ENCODE peak calls at places on chromosomes 12 and 14, in eight cellular contexts. One of them, this sample, is unnamed.

GRCh38 chr14:84409435-84409834 is 1120.5 kb upstream of the FLRT2 start:
- DNase-seq in foreskin fibroblast: peak; percentile 8
- DNase-seq in epithelial cell of proximal tubule: no peak
- DNase-seq in body of pancreas: no peak
- DNase-seq in HFF-Myc: no peak
- DNase-seq in tibial artery: no peak
- DNase-seq in ascending aorta: no peak
- DNase-seq in HepG2: no peak
- DNase-seq in this sample: no peak

GRCh38 chr12:79883216-79883615 is 51.7 kb downstream of the PPP1R12A start:
- DNase-seq in HepG2: no peak
- DNase-seq in foreskin fibroblast: no peak
- DNase-seq in epithelial cell of proximal tubule: no peak
- DNase-seq in body of pancreas: no peak
- DNase-seq in ascending aorta: no peak
- DNase-seq in tibial artery: no peak
- DNase-seq in HFF-Myc: no peak
- DNase-seq in this sample: no peak

GRCh38 chr14:50039734-50040400 is 76.5 kb downstream of the VCPKMT start:
- DNase-seq in body of pancreas: no peak
- DNase-seq in HepG2: peak; percentile 39
- DNase-seq in HFF-Myc: no peak
- DNase-seq in ascending aorta: no peak
- DNase-seq in foreskin fibroblast: no peak
- DNase-seq in epithelial cell of proximal tubule: no peak
- DNase-seq in tibial artery: peak; percentile 74
- DNase-seq in this sample: no peak

GRCh38 chr12:68310370-68310769 is 21.8 kb downstream of the MDM1 start:
- DNase-seq in ascending aorta: no peak
- DNase-seq in HepG2: no peak
- DNase-seq in HFF-Myc: peak; percentile 51
- DNase-seq in foreskin fibroblast: peak; percentile 85
- DNase-seq in body of pancreas: no peak
- DNase-seq in tibial artery: no peak
- DNase-seq in epithelial cell of proximal tubule: no peak
- DNase-seq in this sample: no peak

GRCh38 chr14:73965206-73965605 is 15.1 kb downstream of the COQ6 start:
- DNase-seq in epithelial cell of proximal tubule: no peak
- DNase-seq in ascending aorta: no peak
- DNase-seq in tibial artery: no peak
- DNase-seq in HepG2: no peak
- DNase-seq in foreskin fibroblast: no peak
- DNase-seq in body of pancreas: no peak
- DNase-seq in HFF-Myc: no peak
- DNase-seq in this sample: no peak

GRCh38 chr12:10849425-10849878 is at the start of gene PRR4:
- DNase-seq in HepG2: no peak
- DNase-seq in HFF-Myc: no peak
- DNase-seq in foreskin fibroblast: no peak
- DNase-seq in body of pancreas: no peak
- DNase-seq in ascending aorta: no peak
- DNase-seq in tibial artery: no peak
- DNase-seq in epithelial cell of proximal tubule: no peak
- DNase-seq in this sample: no peak

GRCh38 chr12:53424626-53425514 is 1.2 kb downstream of the AMHR2 start:
- DNase-seq in HFF-Myc: no peak
- DNase-seq in body of pancreas: peak; percentile 77
- DNase-seq in HepG2: no peak
- DNase-seq in foreskin fibroblast: no peak
- DNase-seq in ascending aorta: no peak
- DNase-seq in tibial artery: no peak
- DNase-seq in epithelial cell of proximal tubule: no peak
- DNase-seq in this sample: no peak

GRCh38 chr14:89466460-89466859 is 49.4 kb upstream of the FOXN3 start:
- DNase-seq in ascending aorta: no peak
- DNase-seq in body of pancreas: peak; percentile 6
- DNase-seq in tibial artery: no peak
- DNase-seq in HepG2: no peak
- DNase-seq in foreskin fibroblast: no peak
- DNase-seq in epithelial cell of proximal tubule: no peak
- DNase-seq in HFF-Myc: no peak
- DNase-seq in this sample: no peak

GRCh38 chr14:34211732-34212131 is 250.3 kb downstream of the SPTSSA start:
- DNase-seq in body of pancreas: no peak
- DNase-seq in HFF-Myc: no peak
- DNase-seq in foreskin fibroblast: no peak
- DNase-seq in HepG2: no peak
- DNase-seq in epithelial cell of proximal tubule: peak; percentile 81
- DNase-seq in tibial artery: no peak
- DNase-seq in ascending aorta: no peak
- DNase-seq in this sample: peak; percentile 47

GRCh38 chr12:30939234-30939633 is 12.7 kb downstream of the TSPAN11 start:
- DNase-seq in epithelial cell of proximal tubule: no peak
- DNase-seq in foreskin fibroblast: no peak
- DNase-seq in ascending aorta: no peak
- DNase-seq in HFF-Myc: no peak
- DNase-seq in body of pancreas: no peak
- DNase-seq in HepG2: no peak
- DNase-seq in tibial artery: peak; percentile 19
- DNase-seq in this sample: no peak

GRCh38 chr12:111826316-111826715 is 15.7 kb upstream of the MAPKAPK5 start:
- DNase-seq in HepG2: no peak
- DNase-seq in HFF-Myc: no peak
- DNase-seq in epithelial cell of proximal tubule: no peak
- DNase-seq in body of pancreas: no peak
- DNase-seq in tibial artery: no peak
- DNase-seq in foreskin fibroblast: peak; percentile 12
- DNase-seq in ascending aorta: no peak
- DNase-seq in this sample: no peak

GRCh38 chr14:38121280-38121679 is 86.4 kb upstream of the SSTR1 start:
- DNase-seq in epithelial cell of proximal tubule: no peak
- DNase-seq in foreskin fibroblast: no peak
- DNase-seq in HFF-Myc: no peak
- DNase-seq in body of pancreas: no peak
- DNase-seq in HepG2: no peak
- DNase-seq in tibial artery: no peak
- DNase-seq in ascending aorta: no peak
- DNase-seq in this sample: no peak

GRCh38 chr12:100984821-100985220 is 190.2 kb downstream of the ANO4 start:
- DNase-seq in tibial artery: no peak
- DNase-seq in foreskin fibroblast: peak; percentile 24
- DNase-seq in ascending aorta: no peak
- DNase-seq in epithelial cell of proximal tubule: no peak
- DNase-seq in HFF-Myc: peak; percentile 47
- DNase-seq in HepG2: no peak
- DNase-seq in body of pancreas: no peak
- DNase-seq in this sample: no peak

GRCh38 chr12:116039081-116039480 is 238.4 kb downstream of the MED13L start:
- DNase-seq in HFF-Myc: no peak
- DNase-seq in ascending aorta: no peak
- DNase-seq in foreskin fibroblast: peak; percentile 12
- DNase-seq in body of pancreas: no peak
- DNase-seq in epithelial cell of proximal tubule: no peak
- DNase-seq in tibial artery: no peak
- DNase-seq in HepG2: no peak
- DNase-seq in this sample: no peak

GRCh38 chr14:92105845-92106094 is 612 bp downstream of the ATXN3 start:
- DNase-seq in foreskin fibroblast: peak; percentile 32
- DNase-seq in epithelial cell of proximal tubule: no peak
- DNase-seq in ascending aorta: no peak
- DNase-seq in tibial artery: peak; percentile 81
- DNase-seq in HepG2: peak; percentile 5
- DNase-seq in HFF-Myc: no peak
- DNase-seq in body of pancreas: peak; percentile 38
- DNase-seq in this sample: no peak

GRCh38 chr12:116882742-116883141 is 1.5 kb upstream of the HRK start:
- DNase-seq in ascending aorta: no peak
- DNase-seq in body of pancreas: no peak
- DNase-seq in epithelial cell of proximal tubule: no peak
- DNase-seq in foreskin fibroblast: no peak
- DNase-seq in HepG2: no peak
- DNase-seq in HFF-Myc: no peak
- DNase-seq in tibial artery: no peak
- DNase-seq in this sample: no peak

GRCh38 chr12:118312578-118312977 is 60.1 kb downstream of the TAOK3 start:
- DNase-seq in foreskin fibroblast: no peak
- DNase-seq in HFF-Myc: no peak
- DNase-seq in tibial artery: no peak
- DNase-seq in body of pancreas: no peak
- DNase-seq in HepG2: no peak
- DNase-seq in epithelial cell of proximal tubule: no peak
- DNase-seq in ascending aorta: no peak
- DNase-seq in this sample: no peak

GRCh38 chr14:45249847-45250575 is 3.0 kb downstream of the MIS18BP1 start:
- DNase-seq in ascending aorta: no peak
- DNase-seq in HepG2: peak; percentile 29
- DNase-seq in epithelial cell of proximal tubule: no peak
- DNase-seq in HFF-Myc: peak; percentile 63
- DNase-seq in foreskin fibroblast: peak; percentile 48
- DNase-seq in body of pancreas: peak; percentile 18
- DNase-seq in tibial artery: no peak
- DNase-seq in this sample: no peak

GRCh38 chr14:23569443-23570151 is 2.0 kb upstream of the AP1G2 start:
- DNase-seq in body of pancreas: no peak
- DNase-seq in HFF-Myc: no peak
- DNase-seq in epithelial cell of proximal tubule: no peak
- DNase-seq in ascending aorta: no peak
- DNase-seq in HepG2: peak; percentile 84
- DNase-seq in tibial artery: no peak
- DNase-seq in foreskin fibroblast: no peak
- DNase-seq in this sample: no peak

GRCh38 chr12:100752841-100753240 is 41.7 kb upstream of the ANO4 start:
- DNase-seq in ascending aorta: no peak
- DNase-seq in epithelial cell of proximal tubule: no peak
- DNase-seq in tibial artery: no peak
- DNase-seq in body of pancreas: no peak
- DNase-seq in HepG2: no peak
- DNase-seq in foreskin fibroblast: no peak
- DNase-seq in HFF-Myc: no peak
- DNase-seq in this sample: no peak

GRCh38 chr12:122368361-122369073 is 54.0 kb downstream of the CLIP1 start:
- DNase-seq in foreskin fibroblast: peak; percentile 18
- DNase-seq in epithelial cell of proximal tubule: no peak
- DNase-seq in ascending aorta: no peak
- DNase-seq in HepG2: no peak
- DNase-seq in body of pancreas: peak; percentile 31
- DNase-seq in tibial artery: no peak
- DNase-seq in HFF-Myc: peak; percentile 16
- DNase-seq in this sample: no peak

GRCh38 chr14:104580961-104581360 is 1.4 kb downstream of the C14orf180 start:
- DNase-seq in HepG2: no peak
- DNase-seq in body of pancreas: peak; percentile 88
- DNase-seq in ascending aorta: no peak
- DNase-seq in HFF-Myc: no peak
- DNase-seq in tibial artery: peak; percentile 81
- DNase-seq in foreskin fibroblast: no peak
- DNase-seq in epithelial cell of proximal tubule: no peak
- DNase-seq in this sample: no peak

GRCh38 chr14:91520138-91520537 is 10.0 kb upstream of the PPP4R3A start:
- DNase-seq in HepG2: no peak
- DNase-seq in tibial artery: no peak
- DNase-seq in foreskin fibroblast: no peak
- DNase-seq in HFF-Myc: no peak
- DNase-seq in epithelial cell of proximal tubule: no peak
- DNase-seq in body of pancreas: no peak
- DNase-seq in ascending aorta: no peak
- DNase-seq in this sample: no peak

GRCh38 chr12:43957732-43958131 is 121.9 kb downstream of the TMEM117 start:
- DNase-seq in epithelial cell of proximal tubule: no peak
- DNase-seq in tibial artery: no peak
- DNase-seq in HFF-Myc: peak; percentile 21
- DNase-seq in body of pancreas: peak; percentile 6
- DNase-seq in foreskin fibroblast: peak; percentile 39
- DNase-seq in ascending aorta: no peak
- DNase-seq in HepG2: peak; percentile 49
- DNase-seq in this sample: peak; percentile 31
- TF ChIP-seq CTCF in epithelial cell of proximal tubule: peak; percentile 64
- TF ChIP-seq CTCF in tibial artery: peak; percentile 32
- TF ChIP-seq CTCF in HFF-Myc: peak; percentile 40
- TF ChIP-seq CTCF in body of pancreas: peak; percentile 22
- TF ChIP-seq CTCF in foreskin fibroblast: peak; percentile 35
- TF ChIP-seq CTCF in ascending aorta: peak; percentile 44
- TF ChIP-seq CTCF in HepG2: peak; percentile 79
- TF ChIP-seq CTCF in this sample: peak; percentile 49

DNA sequence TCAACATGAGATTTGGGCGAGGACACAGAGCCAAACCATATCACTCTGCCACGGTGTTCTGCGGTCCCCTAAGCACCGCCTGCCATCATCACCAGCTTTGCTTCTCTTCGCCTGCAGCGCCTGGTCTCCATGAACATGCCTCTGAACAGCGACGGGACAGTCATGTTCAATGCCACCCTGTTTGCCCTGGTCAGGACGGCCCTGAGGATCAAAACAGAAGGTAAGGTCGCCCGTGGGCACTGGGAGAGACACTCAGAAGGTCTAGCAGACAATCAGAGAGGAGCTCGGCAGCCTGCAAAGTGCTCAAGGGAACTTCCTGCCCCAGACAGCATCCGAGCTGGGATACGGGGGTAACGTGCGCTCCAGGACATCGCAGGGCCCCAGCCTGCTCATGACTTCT is 126.0 kb upstream of the FKBP4 start:
- DNase-seq in tibial artery: peak; percentile 43
- DNase-seq in HFF-Myc: no peak
- DNase-seq in body of pancreas: no peak
- DNase-seq in ascending aorta: no peak
- DNase-seq in foreskin fibroblast: no peak
- DNase-seq in epithelial cell of proximal tubule: no peak
- DNase-seq in HepG2: no peak
- DNase-seq in this sample: no peak
- H3K4me3 ChIP-seq in tibial artery: no peak overlapping the region
- H3K4me3 ChIP-seq in HFF-Myc: no peak overlapping the region
- H3K4me3 ChIP-seq in body of pancreas: no peak overlapping the region
- H3K4me3 ChIP-seq in ascending aorta: no peak overlapping the region
- H3K4me3 ChIP-seq in foreskin fibroblast: no peak overlapping the region
- H3K4me3 ChIP-seq in epithelial cell of proximal tubule: no peak overlapping the region
- H3K4me3 ChIP-seq in HepG2: no peak overlapping the region
- H3K4me3 ChIP-seq in this sample: no peak overlapping the region

DNA sequence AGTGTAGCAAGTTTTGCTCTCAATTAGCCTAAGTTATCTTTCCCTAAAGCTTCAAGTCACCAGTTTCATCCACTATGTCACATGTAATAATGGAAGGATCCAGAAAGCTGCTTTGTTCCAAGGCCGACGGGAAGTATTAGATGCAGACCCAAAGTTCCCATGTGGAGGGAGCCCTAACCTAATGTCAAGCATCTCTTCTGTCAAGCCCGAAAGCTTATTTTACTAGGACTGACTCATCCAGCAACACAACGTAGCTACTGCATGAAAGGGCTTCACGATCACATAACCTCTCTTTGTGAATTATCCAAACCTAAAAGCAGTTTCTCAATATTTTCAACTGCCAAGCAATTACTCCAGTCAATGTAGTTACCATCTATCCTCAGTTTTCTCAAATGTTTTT is 133.4 kb downstream of the SLC6A15 start:
- DNase-seq in HFF-Myc: no peak
- DNase-seq in body of pancreas: no peak
- DNase-seq in HepG2: no peak
- DNase-seq in tibial artery: no peak
- DNase-seq in foreskin fibroblast: no peak
- DNase-seq in epithelial cell of proximal tubule: no peak
- DNase-seq in ascending aorta: no peak
- DNase-seq in this sample: no peak
- TF ChIP-seq CTCF in HFF-Myc: no peak
- TF ChIP-seq CTCF in body of pancreas: no peak
- TF ChIP-seq CTCF in HepG2: no peak
- TF ChIP-seq CTCF in tibial artery: no peak
- TF ChIP-seq CTCF in foreskin fibroblast: no peak
- TF ChIP-seq CTCF in epithelial cell of proximal tubule: no peak
- TF ChIP-seq CTCF in ascending aorta: no peak
- TF ChIP-seq CTCF in this sample: no peak

GRCh38 chr14:85528080-85528881 is 1.7 kb upstream of the FLRT2 start:
- DNase-seq in body of pancreas: peak; percentile 65
- DNase-seq in foreskin fibroblast: peak; percentile 82
- DNase-seq in tibial artery: no peak
- DNase-seq in epithelial cell of proximal tubule: peak; percentile 40
- DNase-seq in HepG2: peak; percentile 41
- DNase-seq in ascending aorta: no peak
- DNase-seq in HFF-Myc: peak; percentile 82
- DNase-seq in this sample: peak; percentile 62
- H3K4me3 ChIP-seq in body of pancreas: peak overlapping the region; percentile 73
- H3K4me3 ChIP-seq in foreskin fibroblast: peak overlapping the region; percentile 78
- H3K4me3 ChIP-seq in tibial artery: peak overlapping the region; percentile 56
- H3K4me3 ChIP-seq in epithelial cell of proximal tubule: peak overlapping the region; percentile 32
- H3K4me3 ChIP-seq in HepG2: no peak overlapping the region
- H3K4me3 ChIP-seq in ascending aorta: peak overlapping the region; percentile 74
- H3K4me3 ChIP-seq in HFF-Myc: peak overlapping the region; percentile 91
- H3K4me3 ChIP-seq in this sample: peak overlapping the region; percentile 42

This sample was measured in kidney epithelial cell.